ENCODE peak calls at places on chromosomes 13 and 19, in six cellular contexts. R is HCT116, F is ascending aorta, P is lower leg skin, T is choroid plexus epithelial cell, G is GM20000. W is an unnamed sample.

GRCh38 chr19:39951686-39952085 is 17.3 kb upstream of the FCGBP start:
- DNase-seq in F (peak), R (no peak), P (no peak), G (no peak), T (peak), W (peak)

GRCh38 chr19:55070755-55071502 is 4.7 kb upstream of the EPS8L1 start:
- DNase-seq in P (no peak), F (no peak), T (peak), R (peak), G (no peak), W (peak)

GRCh38 chr13:113654175-113654560 is 3.8 kb downstream of the ATP4B start:
- DNase-seq in G (no peak), F (no peak), T (peak), P (no peak), R (no peak), W (no peak)

GRCh38 chr19:4523306-4524110 is 5.2 kb upstream of the PLIN4 start:
- DNase-seq in T (peak), F (no peak), P (peak), R (peak), G (peak), W (peak)

GRCh38 chr13:20547479-20547908 is 19.5 kb upstream of the IFT88 start:
- DNase-seq in T (no peak), P (no peak), F (no peak), R (no peak), G (no peak), W (no peak)

GRCh38 chr13:27371932-27372331 is 52.5 kb upstream of the GTF3A start:
- DNase-seq in F (no peak), R (no peak), T (no peak), G (no peak), P (no peak), W (no peak)

GRCh38 chr13:114164027-114164426 is 15.0 kb upstream of the CFAP97D2 start:
- DNase-seq in F (peak), G (no peak), P (no peak), T (no peak), R (no peak), W (no peak)

GRCh38 chr13:61709258-61709657 is 293.6 kb upstream of the PCDH20 start:
- DNase-seq in T (no peak), R (no peak), P (no peak), G (no peak), F (no peak), W (no peak)

GRCh38 chr19:11254662-11255061 is 7.7 kb downstream of the DOCK6 start:
- DNase-seq in F (no peak), T (no peak), P (no peak), R (no peak), G (no peak), W (no peak)

GRCh38 chr13:40971321-40971720 is 47.8 kb downstream of the ELF1 start:
- DNase-seq in F (no peak), P (no peak), G (no peak), R (no peak), T (no peak), W (no peak)

GRCh38 chr19:15633122-15633521 is 7.6 kb upstream of the CYP4F3 start:
- DNase-seq in T (no peak), R (no peak), P (no peak), G (no peak), F (no peak), W (no peak)

GRCh38 chr13:26839682-26840081 is 79.1 kb upstream of the GPR12 start:
- DNase-seq in F (no peak), T (no peak), R (no peak), P (no peak), G (no peak), W (no peak)

GRCh38 chr19:46661735-46662592 is 982 bp upstream of the DACT3 start:
- DNase-seq in F (peak), G (peak), T (peak), R (peak), P (peak), W (peak)

GRCh38 chr13:70339738-70340137 is 231.5 kb upstream of the KLHL1 start:
- DNase-seq in F (no peak), R (peak), G (no peak), T (peak), P (no peak), W (peak)

GRCh38 chr19:824885-825284 is 2.8 kb upstream of the AZU1 start:
- DNase-seq in G (no peak), P (no peak), T (no peak), F (no peak), R (no peak), W (no peak)

GRCh38 chr13:41827507-41828213 is 133.2 kb downstream of the VWA8 start:
- DNase-seq in T (peak), F (peak), G (no peak), R (peak), P (peak), W (peak)

GRCh38 chr13:96998071-96998470 is 3.8 kb upstream of the OXGR1 start:
- DNase-seq in P (no peak), F (no peak), T (no peak), G (no peak), R (no peak), W (no peak)

GRCh38 chr13:37289212-37289935 is 183.9 kb upstream of the CSNK1A1L start:
- DNase-seq in R (no peak), F (no peak), P (no peak), G (no peak), T (no peak), W (no peak)

GRCh38 chr13:71913717-71914116 is 46.7 kb upstream of the DACH1 start:
- DNase-seq in G (no peak), T (no peak), P (no peak), R (no peak), F (no peak), W (no peak)

GRCh38 chr13:110006304-110006703 is 219.9 kb upstream of the IRS2 start:
- DNase-seq in T (peak), R (peak), F (no peak), P (peak), G (no peak), W (peak)

GRCh38 chr13:25691654-25692053 is 319.9 kb downstream of the ATP8A2 start:
- DNase-seq in F (no peak), T (no peak), R (no peak), P (no peak), G (no peak), W (no peak)

GRCh38 chr13:111459803-111460547 is 139.5 kb downstream of the TEX29 start:
- DNase-seq in G (no peak), T (no peak), P (no peak), R (no peak), F (no peak), W (no peak)

GRCh38 chr13:100721885-100722512 is 47.4 kb upstream of the TMTC4 start:
- DNase-seq in G (peak), T (peak), P (no peak), F (no peak), R (peak), W (peak)

GRCh38 chr19:22622020-22622419 is 12.1 kb upstream of the ZNF492 start:
- DNase-seq in R (no peak), F (no peak), T (no peak), G (no peak), P (no peak), W (no peak)

GRCh38 chr19:15433519-15434069 is 14.8 kb upstream of the AKAP8L start:
- DNase-seq in R (no peak), P (no peak), F (no peak), G (no peak), T (no peak), W (no peak)

GRCh38 chr19:14502334-14503092 is 6.6 kb upstream of the GIPC1 start:
- DNase-seq in T (peak), F (no peak), R (no peak), G (no peak), P (no peak), W (peak)

GRCh38 chr19:51931921-51932320 is 4.6 kb downstream of the ZNF613 start:
- DNase-seq in T (no peak), R (no peak), F (no peak), G (no peak), P (no peak), W (no peak)

GRCh38 chr19:51921949-51922348 is 5.3 kb upstream of the ZNF613 start:
- DNase-seq in G (no peak), T (no peak), P (no peak), R (no peak), F (no peak), W (no peak)

GRCh38 chr19:51926426-51926783 is 867 bp upstream of the ZNF613 start:
- DNase-seq in R (no peak), G (no peak), P (no peak), F (no peak), T (no peak), W (no peak)

GRCh38 chr19:51927859-51928258 is 587 bp downstream of the ZNF613 start:
- DNase-seq in G (no peak), P (no peak), R (no peak), T (no peak), F (no peak), W (no peak)

GRCh38 chr19:51926784-51927741 is at the start of gene ZNF613:
- DNase-seq in T (peak), G (peak), P (peak), R (peak), F (peak), W (peak)
- TF ChIP-seq CTCF in T (peak), G (no peak), P (no peak), R (peak), F (no peak), W (peak)

GRCh38 chr13:92175330-92175729 is 776.9 kb downstream of the GPC5 start:
- DNase-seq in T (peak), G (peak), R (no peak), P (no peak), F (no peak), W (peak)
- TF ChIP-seq CTCF in T (peak), G (no peak), R (no peak), P (no peak), F (no peak), W (peak)

GRCh38 chr19:7983286-7983950 is 22.0 kb downstream of the ELAVL1 start:
- DNase-seq in G (no peak), T (no peak), P (no peak), R (no peak), F (no peak), W (no peak)
- TF ChIP-seq CTCF in G (no peak), T (no peak), P (no peak), R (no peak), F (no peak), W (no peak)

DNA sequence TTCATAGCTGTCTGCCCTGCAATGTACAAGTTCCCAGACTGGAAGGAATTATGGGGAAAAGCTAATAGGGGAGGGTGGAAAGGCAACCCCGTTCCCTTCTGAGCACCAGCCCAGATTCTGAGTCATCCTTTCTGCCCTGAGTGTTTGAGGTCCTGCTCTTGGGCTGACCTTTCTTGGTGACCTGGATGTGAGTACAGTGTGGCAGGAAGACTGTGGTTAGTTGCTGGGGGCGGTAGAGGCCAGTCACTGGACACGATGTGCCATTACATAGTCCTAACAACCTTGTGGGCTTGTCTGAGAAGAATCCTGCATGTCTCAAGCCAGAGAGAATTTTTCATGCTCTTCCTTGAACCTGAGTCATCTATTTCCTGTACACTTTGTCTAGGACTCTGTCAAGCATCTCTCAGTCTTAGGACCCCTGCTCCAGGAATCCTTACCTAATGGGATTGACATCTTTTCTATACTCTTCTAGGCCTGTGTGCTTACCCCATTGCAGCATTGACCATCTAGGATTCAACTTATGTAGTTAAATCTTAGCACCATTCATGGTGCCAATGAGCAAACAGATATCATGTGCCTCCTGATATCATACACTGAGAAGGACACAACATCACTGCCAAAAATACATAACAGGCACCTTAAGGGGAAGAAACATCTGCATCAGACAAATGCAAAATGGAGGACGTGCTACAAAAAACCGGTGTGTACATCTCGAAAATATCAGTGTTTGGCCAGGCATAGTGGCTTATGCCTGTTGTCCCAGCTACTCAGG is 8.1 kb upstream of the ANGPTL4 start:
- DNase-seq in F (peak), G (no peak), P (peak), R (peak), T (peak), W (peak)
- TF ChIP-seq CTCF in F (no peak), G (no peak), P (no peak), R (no peak), T (peak), W (no peak)